ENCODE peak calls at places on chromosomes 1 and 21, in four cellular contexts. J is body of pancreas, U is BE2C, B is upper lobe of right lung. D is an unnamed sample.
A peak's percentile ranks its signal among the peaks of the same experiment; 100 is the strongest.

GRCh38 chr1:2230781-2231666 is 2.9 kb downstream of the SKI start:
- DNase-seq in J (no peak), U (no peak), B (peak; percentile 75), D (no peak)

GRCh38 chr1:70409136-70409535 is 1.9 kb upstream of the CTH start:
- DNase-seq in J (no peak), U (no peak), B (no peak), D (no peak)

GRCh38 chr1:24903560-24903954 is 26.5 kb downstream of the RUNX3 start:
- DNase-seq in J (no peak), U (no peak), B (peak; percentile 15), D (no peak)

GRCh38 chr1:34924759-34925555 is 4.5 kb downstream of the DLGAP3 start:
- DNase-seq in J (peak; percentile 68), U (no peak), B (peak; percentile 80), D (peak; percentile 20)

GRCh38 chr1:84834419-84835064 is 58.5 kb downstream of the LPAR3 start:
- DNase-seq in J (no peak), U (no peak), B (no peak), D (no peak)

GRCh38 chr21:34603002-34603709 is 11.8 kb downstream of the RCAN1 start:
- DNase-seq in J (peak; percentile 93), U (peak; percentile 81), B (peak; percentile 92), D (peak; percentile 46)

GRCh38 chr1:185281245-185281644 is 35.8 kb downstream of the IVNS1ABP start:
- DNase-seq in J (no peak), U (no peak), B (no peak), D (no peak)

GRCh38 chr1:157199421-157199755 is 61.2 kb upstream of the ETV3 start:
- DNase-seq in J (no peak), U (no peak), B (no peak), D (no peak)

GRCh38 chr1:198701250-198701649 is 62.4 kb downstream of the PTPRC start:
- DNase-seq in J (no peak), U (no peak), B (no peak), D (no peak)

GRCh38 chr1:150563340-150564038 is 14.3 kb downstream of the ADAMTSL4 start:
- DNase-seq in J (peak; percentile 88), U (peak; percentile 53), B (peak; percentile 88), D (no peak)

GRCh38 chr1:11600901-11601300 is 53.3 kb downstream of the FBXO2 start:
- DNase-seq in J (no peak), U (no peak), B (no peak), D (no peak)

GRCh38 chr1:234924450-234925355 is 203.9 kb downstream of the TOMM20 start:
- DNase-seq in J (no peak), U (no peak), B (no peak), D (no peak)

GRCh38 chr1:61253059-61253735 is 170.8 kb downstream of the NFIA start:
- DNase-seq in J (peak; percentile 87), U (peak; percentile 21), B (no peak), D (no peak)

GRCh38 chr21:31198575-31198974 is 145.5 kb downstream of the TIAM1 start:
- DNase-seq in J (no peak), U (no peak), B (no peak), D (peak; percentile 24)

GRCh38 chr1:15749399-15750291 is 7.3 kb downstream of the TMEM82 start:
- DNase-seq in J (no peak), U (no peak), B (no peak), D (no peak)

GRCh38 chr1:186442651-186443114 is 18.2 kb downstream of the PDC start:
- DNase-seq in J (no peak), U (no peak), B (no peak), D (no peak)

GRCh38 chr1:201190624-201191051 is at the start of gene IGFN1:
- DNase-seq in J (no peak), U (peak; percentile 67), B (no peak), D (no peak)

GRCh38 chr1:155321577-155322497 is 1.1 kb downstream of the RUSC1 start:
- DNase-seq in J (no peak), U (no peak), B (no peak), D (no peak)

GRCh38 chr1:98496246-98496995 is 165.1 kb upstream of the SNX7 start:
- DNase-seq in J (no peak), U (no peak), B (no peak), D (no peak)

GRCh38 chr1:14894811-14895524 is 258.6 kb upstream of the TMEM51 start:
- DNase-seq in J (peak; percentile 70), U (no peak), B (no peak), D (no peak)

GRCh38 chr1:201594575-201595245 is 55.8 kb downstream of the NAV1 start:
- DNase-seq in J (no peak), U (no peak), B (peak; percentile 62), D (no peak)

GRCh38 chr1:10601342-10602060 is 126.8 kb downstream of the PEX14 start:
- DNase-seq in J (peak; percentile 39), U (no peak), B (no peak), D (no peak)

GRCh38 chr1:28437924-28438699 is 67.7 kb upstream of the RCC1 start:
- DNase-seq in J (peak; percentile 75), U (peak; percentile 54), B (peak; percentile 85), D (peak; percentile 90)

GRCh38 chr1:63799324-63799723 is 25.5 kb downstream of the ROR1 start:
- DNase-seq in J (no peak), U (no peak), B (no peak), D (no peak)

GRCh38 chr1:151934048-151934493 is 24.8 kb upstream of the THEM4 start:
- DNase-seq in J (peak; percentile 41), U (peak; percentile 42), B (no peak), D (peak; percentile 16)

GRCh38 chr1:177385760-177386698 is 215.3 kb downstream of the BRINP2 start:
- DNase-seq in J (no peak), U (no peak), B (no peak), D (no peak)

GRCh38 chr21:36310016-36310415 is 10.0 kb upstream of the MORC3 start:
- DNase-seq in J (no peak), U (no peak), B (no peak), D (no peak)
- H3K4me3 ChIP-seq in J (no peak overlapping the region), U (no peak overlapping the region), B (no peak overlapping the region), D (no peak overlapping the region)

GRCh38 chr1:118945460-118945859 is 42.7 kb downstream of the TBX15 start:
- DNase-seq in J (no peak), U (no peak), B (no peak), D (no peak)
- TF ChIP-seq CTCF in J (no peak), U (no peak), B (no peak), D (no peak)

GRCh38 chr1:48644190-48644930 is 132.3 kb downstream of the BEND5 start:
- DNase-seq in J (no peak), U (no peak), B (no peak), D (no peak)

GRCh38 chr1:48644950-48645605 is 131.6 kb downstream of the BEND5 start:
- DNase-seq in J (no peak), U (no peak), B (no peak), D (no peak)

GRCh38 chr1:48649880-48650279 is 126.8 kb downstream of the BEND5 start:
- DNase-seq in J (no peak), U (peak; percentile 24), B (no peak), D (no peak)

GRCh38 chr1:48643193-48643592 is 133.5 kb downstream of the BEND5 start:
- DNase-seq in J (no peak), U (no peak), B (no peak), D (no peak)

DNA sequence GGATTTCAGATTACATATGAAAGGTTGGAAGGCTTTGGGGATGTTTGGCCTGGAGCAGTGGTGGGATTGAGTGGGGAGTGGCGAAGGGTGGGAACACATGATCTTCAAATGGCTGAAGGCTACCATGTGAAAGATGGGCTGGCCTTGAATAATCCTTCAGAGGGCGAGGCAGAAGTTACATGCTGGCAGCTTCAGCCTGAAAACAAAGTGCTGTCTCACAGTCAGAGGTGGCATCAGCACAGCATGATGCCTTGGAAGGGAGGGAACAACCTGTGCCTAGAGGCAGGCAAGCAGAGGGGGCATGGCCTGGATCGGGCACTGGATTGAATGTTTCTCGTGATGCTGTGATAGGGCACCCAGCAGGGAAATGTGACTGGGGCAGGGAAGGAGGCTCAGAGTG is 130.8 kb downstream of the BEND5 start:
- DNase-seq in J (no peak), U (no peak), B (no peak), D (no peak)
- H3K4me3 ChIP-seq in J (no peak overlapping the region), U (no peak overlapping the region), B (no peak overlapping the region), D (no peak overlapping the region)

GRCh38 chr1:65581120-65581519 is 160.7 kb downstream of the LEPR start:
- DNase-seq in J (peak; percentile 9), U (no peak), B (no peak), D (no peak)
- TF ChIP-seq CTCF in J (no peak), U (no peak), B (no peak), D (peak; percentile 16)

DNA sequence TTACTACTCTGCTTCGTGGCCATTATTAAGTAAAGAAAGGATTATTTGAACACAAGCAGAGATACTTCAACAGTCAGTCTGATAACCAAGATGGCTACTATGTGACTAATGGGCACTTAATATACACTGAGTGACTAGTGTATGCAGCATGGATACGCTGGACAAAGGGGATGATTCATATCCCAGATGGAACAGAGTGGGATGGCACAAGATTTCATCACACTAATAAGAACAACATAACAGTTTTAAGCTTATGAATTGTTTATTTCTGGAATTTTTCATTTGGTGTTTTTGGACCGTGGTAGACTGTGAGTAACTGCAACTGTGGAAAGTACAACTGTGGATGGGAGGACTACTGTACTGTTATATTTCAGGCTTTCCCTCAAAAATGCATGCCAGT is 9.4 kb downstream of the ZCCHC17 start:
- DNase-seq in J (no peak), U (no peak), B (no peak), D (peak; percentile 92)
- H3K4me3 ChIP-seq in J (no peak overlapping the region), U (no peak overlapping the region), B (no peak overlapping the region), D (no peak overlapping the region)

GRCh38 chr1:211352985-211353515 is 26.4 kb downstream of the TRAF5 start:
- DNase-seq in J (peak; percentile 63), U (peak; percentile 71), B (no peak), D (no peak)
- TF ChIP-seq CTCF in J (peak; percentile 37), U (peak; percentile 97), B (peak; percentile 77), D (peak; percentile 64)

GRCh38 chr1:218165687-218166088 is 119.4 kb upstream of the RRP15 start:
- DNase-seq in J (no peak), U (no peak), B (no peak), D (no peak)

GRCh38 chr1:218164930-218165686 is 120.0 kb upstream of the RRP15 start:
- DNase-seq in J (peak; percentile 12), U (peak; percentile 26), B (peak; percentile 68), D (no peak)

GRCh38 chr1:218163371-218163770 is 121.7 kb upstream of the RRP15 start:
- DNase-seq in J (no peak), U (no peak), B (no peak), D (no peak)

GRCh38 chr1:218164111-218164929 is 120.8 kb upstream of the RRP15 start:
- DNase-seq in J (peak; percentile 21), U (peak; percentile 12), B (peak; percentile 64), D (no peak)
- H3K4me3 ChIP-seq in J (no peak overlapping the region), U (peak overlapping the region; percentile 20), B (peak overlapping the region; percentile 44), D (peak overlapping the region; percentile 51)

D was measured in AG04450.